ENCODE peak calls at places on chromosomes 1 and 21, in ten cellular contexts. N, O, R, M, D, H, B, K, C and I are unnamed samples.

GRCh38 chr1:117886101-117886795 is 43.2 kb downstream of the GDAP2 start:
- DNase-seq in B (no peak), C (no peak), N (no peak), R (no peak), H (no peak), M (no peak), D (no peak), O (no peak), K (no peak), I (peak)

GRCh38 chr1:201861448-201861847 is 27.2 kb upstream of the SHISA4 start:
- DNase-seq in R (no peak), D (no peak), B (no peak), M (no peak), H (no peak), N (no peak), K (no peak), C (no peak), O (no peak), I (no peak)

GRCh38 chr1:116997666-116998065 is 3.9 kb upstream of the CD101 start:
- DNase-seq in B (no peak), H (no peak), D (no peak), O (no peak), C (no peak), K (no peak), M (no peak), N (no peak), R (no peak), I (no peak)

GRCh38 chr1:113192242-113192641 is 119.2 kb downstream of the LRIG2 start:
- DNase-seq in H (no peak), R (no peak), K (no peak), N (no peak), M (no peak), B (no peak), D (no peak), O (no peak), C (no peak), I (no peak)

GRCh38 chr1:2282556-2283270 is 54.6 kb downstream of the SKI start:
- DNase-seq in O (no peak), B (no peak), N (no peak), R (no peak), K (no peak), D (no peak), M (no peak), C (no peak), H (no peak), I (no peak)

GRCh38 chr21:45164838-45165237 is 90.5 kb downstream of the ADARB1 start:
- DNase-seq in O (no peak), N (no peak), C (no peak), M (no peak), D (no peak), H (no peak), K (no peak), B (peak), R (no peak), I (no peak)

GRCh38 chr1:209651148-209651547 is 1.1 kb downstream of the LAMB3 start:
- DNase-seq in O (no peak), R (peak), C (peak), D (peak), N (no peak), M (no peak), B (no peak), K (no peak), H (peak), I (peak)

GRCh38 chr1:113975211-113975895 is 3.9 kb upstream of the OLFML3 start:
- DNase-seq in C (no peak), O (no peak), D (no peak), N (no peak), B (no peak), K (no peak), H (no peak), R (no peak), M (no peak), I (peak)

GRCh38 chr1:21261551-21262281 is 28.5 kb downstream of the ECE1 start:
- DNase-seq in N (no peak), R (no peak), K (no peak), C (peak), H (peak), M (peak), O (no peak), D (no peak), B (peak), I (peak)

GRCh38 chr21:25916226-25916625 is 181.5 kb downstream of the GABPA start:
- DNase-seq in C (no peak), B (no peak), N (no peak), O (no peak), R (no peak), K (no peak), H (peak), M (no peak), D (no peak), I (no peak)

GRCh38 chr1:155177918-155178281 is 4.3 kb downstream of the TRIM46 start:
- DNase-seq in B (peak), O (no peak), R (no peak), H (no peak), C (no peak), D (no peak), K (no peak), N (no peak), M (no peak), I (no peak)

GRCh38 chr1:109912873-109913272 is 2.2 kb downstream of the CSF1 start:
- DNase-seq in M (no peak), O (no peak), C (no peak), R (no peak), D (no peak), N (no peak), H (no peak), K (no peak), B (no peak), I (peak)

GRCh38 chr1:31725777-31726535 is 22.1 kb upstream of the COL16A1 start:
- DNase-seq in M (no peak), K (no peak), O (no peak), H (no peak), B (no peak), R (no peak), N (no peak), D (peak), C (no peak), I (no peak)

GRCh38 chr1:33349081-33349759 is 28.3 kb upstream of the A3GALT2 start:
- DNase-seq in H (no peak), K (no peak), C (peak), M (no peak), N (no peak), D (peak), R (peak), O (peak), B (peak), I (peak)

GRCh38 chr1:185074307-185074706 is 28.9 kb downstream of the RNF2 start:
- DNase-seq in B (no peak), C (no peak), D (no peak), K (no peak), R (no peak), M (no peak), H (peak), N (no peak), O (no peak), I (peak)

GRCh38 chr1:54480201-54480848 is 67.7 kb upstream of the ACOT11 start:
- DNase-seq in H (no peak), M (no peak), N (no peak), R (no peak), K (no peak), C (no peak), D (no peak), O (no peak), B (no peak), I (no peak)

GRCh38 chr1:10646347-10646861 is 150.0 kb downstream of the CASZ1 start:
- DNase-seq in O (no peak), M (no peak), H (peak), N (no peak), C (peak), B (no peak), D (no peak), K (no peak), R (no peak), I (peak)

GRCh38 chr1:220526294-220526693 is 1.6 kb upstream of the MARK1 start:
- DNase-seq in K (no peak), N (no peak), O (no peak), H (no peak), M (no peak), C (no peak), R (no peak), B (no peak), D (no peak), I (peak)

GRCh38 chr1:40708750-40709099 is 17.2 kb downstream of the NFYC start:
- DNase-seq in C (no peak), H (peak), M (no peak), B (no peak), R (no peak), K (no peak), D (peak), N (no peak), O (no peak), I (peak)

GRCh38 chr21:35603471-35603870 is 456.9 kb downstream of the SETD4 start:
- DNase-seq in D (no peak), H (no peak), O (no peak), N (no peak), R (no peak), C (no peak), M (no peak), B (no peak), K (no peak), I (no peak)

GRCh38 chr1:233721003-233721595 is 107.2 kb downstream of the KCNK1 start:
- DNase-seq in M (no peak), K (no peak), D (no peak), R (no peak), O (no peak), C (no peak), H (no peak), N (no peak), B (no peak), I (no peak)

GRCh38 chr1:111758373-111758772 is 2.7 kb downstream of the DDX20 start:
- DNase-seq in N (no peak), R (no peak), K (no peak), C (no peak), B (no peak), O (no peak), D (no peak), M (no peak), H (no peak), I (no peak)

GRCh38 chr1:65230741-65231439 is 78.5 kb upstream of the DNAJC6 start:
- DNase-seq in H (no peak), N (no peak), R (no peak), M (no peak), K (no peak), C (no peak), B (no peak), O (no peak), D (peak), I (peak)

GRCh38 chr1:231828182-231828920 is 201.8 kb downstream of the DISC1 start:
- DNase-seq in H (peak), O (no peak), R (no peak), C (no peak), B (no peak), N (no peak), K (no peak), D (no peak), M (no peak), I (peak)

GRCh38 chr1:210294991-210295773 is 33.5 kb upstream of the HHAT start:
- DNase-seq in R (no peak), O (no peak), H (no peak), K (no peak), D (no peak), N (no peak), B (peak), C (peak), M (no peak), I (peak)

GRCh38 chr1:156766288-156767100 is 841 bp upstream of the PRCC start:
- DNase-seq in C (no peak), H (no peak), O (no peak), N (no peak), B (no peak), M (no peak), R (no peak), K (no peak), D (peak), I (no peak)